ENCODE peak calls at places on chromosome 22, in ten cellular contexts. One of them, this sample, is unnamed.

GRCh38 chr22:46617250-46618103 is 2.7 kb upstream of the GRAMD4 start:
- DNase-seq in naive thymus-derived CD4-positive, alpha-beta T cell: no peak
- DNase-seq in suprapubic skin: no peak
- DNase-seq in CD8-positive, alpha-beta memory T cell: no peak
- DNase-seq in spleen: no peak
- DNase-seq in SK-N-SH: no peak
- DNase-seq in pancreas: no peak
- DNase-seq in psoas muscle: no peak
- DNase-seq in esophagus squamous epithelium: no peak
- DNase-seq in uterus: no peak
- DNase-seq in this sample: no peak

GRCh38 chr22:46240506-46240905 is 9.6 kb downstream of the CDPF1 start:
- DNase-seq in CD8-positive, alpha-beta memory T cell: no peak
- DNase-seq in psoas muscle: no peak
- DNase-seq in uterus: no peak
- DNase-seq in naive thymus-derived CD4-positive, alpha-beta T cell: no peak
- DNase-seq in suprapubic skin: peak; percentile 20
- DNase-seq in esophagus squamous epithelium: no peak
- DNase-seq in pancreas: no peak
- DNase-seq in SK-N-SH: no peak
- DNase-seq in spleen: no peak
- DNase-seq in this sample: no peak

GRCh38 chr22:49657275-49657973 is 170.2 kb downstream of the BRD1 start:
- DNase-seq in SK-N-SH: no peak
- DNase-seq in pancreas: no peak
- DNase-seq in uterus: peak; percentile 79
- DNase-seq in psoas muscle: peak; percentile 66
- DNase-seq in CD8-positive, alpha-beta memory T cell: peak; percentile 76
- DNase-seq in suprapubic skin: peak; percentile 81
- DNase-seq in naive thymus-derived CD4-positive, alpha-beta T cell: peak; percentile 79
- DNase-seq in spleen: peak; percentile 93
- DNase-seq in esophagus squamous epithelium: peak; percentile 43
- DNase-seq in this sample: peak; percentile 79

GRCh38 chr22:46336119-46337078 is 885 bp downstream of the TRMU start:
- DNase-seq in suprapubic skin: no peak
- DNase-seq in uterus: no peak
- DNase-seq in psoas muscle: no peak
- DNase-seq in SK-N-SH: peak; percentile 65
- DNase-seq in esophagus squamous epithelium: no peak
- DNase-seq in pancreas: no peak
- DNase-seq in naive thymus-derived CD4-positive, alpha-beta T cell: no peak
- DNase-seq in spleen: peak; percentile 83
- DNase-seq in CD8-positive, alpha-beta memory T cell: no peak
- DNase-seq in this sample: peak; percentile 11

GRCh38 chr22:22817468-22818201 is 70.0 kb upstream of the IGLL5 start:
- DNase-seq in pancreas: no peak
- DNase-seq in uterus: no peak
- DNase-seq in suprapubic skin: no peak
- DNase-seq in psoas muscle: no peak
- DNase-seq in esophagus squamous epithelium: no peak
- DNase-seq in spleen: peak; percentile 66
- DNase-seq in naive thymus-derived CD4-positive, alpha-beta T cell: no peak
- DNase-seq in CD8-positive, alpha-beta memory T cell: no peak
- DNase-seq in SK-N-SH: no peak
- DNase-seq in this sample: no peak

GRCh38 chr22:20432244-20432686 is 5.4 kb downstream of the SCARF2 start:
- DNase-seq in naive thymus-derived CD4-positive, alpha-beta T cell: no peak
- DNase-seq in CD8-positive, alpha-beta memory T cell: no peak
- DNase-seq in SK-N-SH: peak; percentile 26
- DNase-seq in uterus: no peak
- DNase-seq in esophagus squamous epithelium: no peak
- DNase-seq in pancreas: no peak
- DNase-seq in spleen: peak; percentile 51
- DNase-seq in suprapubic skin: peak; percentile 51
- DNase-seq in psoas muscle: no peak
- DNase-seq in this sample: no peak

GRCh38 chr22:49349181-49349835 is 478.4 kb downstream of the BRD1 start:
- DNase-seq in suprapubic skin: peak; percentile 49
- DNase-seq in spleen: peak; percentile 58
- DNase-seq in psoas muscle: no peak
- DNase-seq in naive thymus-derived CD4-positive, alpha-beta T cell: no peak
- DNase-seq in pancreas: no peak
- DNase-seq in CD8-positive, alpha-beta memory T cell: no peak
- DNase-seq in SK-N-SH: no peak
- DNase-seq in esophagus squamous epithelium: no peak
- DNase-seq in uterus: no peak
- DNase-seq in this sample: no peak

GRCh38 chr22:29311468-29312217 is 3.9 kb downstream of the RASL10A start:
- DNase-seq in psoas muscle: no peak
- DNase-seq in spleen: peak; percentile 77
- DNase-seq in suprapubic skin: peak; percentile 78
- DNase-seq in CD8-positive, alpha-beta memory T cell: no peak
- DNase-seq in SK-N-SH: peak; percentile 37
- DNase-seq in naive thymus-derived CD4-positive, alpha-beta T cell: no peak
- DNase-seq in pancreas: peak; percentile 42
- DNase-seq in esophagus squamous epithelium: no peak
- DNase-seq in uterus: no peak
- DNase-seq in this sample: no peak

GRCh38 chr22:27358096-27358870 is 443.3 kb downstream of the MN1 start:
- DNase-seq in CD8-positive, alpha-beta memory T cell: no peak
- DNase-seq in esophagus squamous epithelium: no peak
- DNase-seq in suprapubic skin: no peak
- DNase-seq in SK-N-SH: no peak
- DNase-seq in uterus: no peak
- DNase-seq in psoas muscle: no peak
- DNase-seq in spleen: no peak
- DNase-seq in pancreas: no peak
- DNase-seq in naive thymus-derived CD4-positive, alpha-beta T cell: no peak
- DNase-seq in this sample: no peak

GRCh38 chr22:46971141-46971775 is 208.8 kb downstream of the TBC1D22A start:
- DNase-seq in pancreas: peak; percentile 64
- DNase-seq in suprapubic skin: no peak
- DNase-seq in spleen: no peak
- DNase-seq in esophagus squamous epithelium: no peak
- DNase-seq in naive thymus-derived CD4-positive, alpha-beta T cell: no peak
- DNase-seq in uterus: no peak
- DNase-seq in psoas muscle: no peak
- DNase-seq in CD8-positive, alpha-beta memory T cell: no peak
- DNase-seq in SK-N-SH: peak; percentile 68
- DNase-seq in this sample: no peak

GRCh38 chr22:50356186-50356585 is 13.1 kb downstream of the PPP6R2 start:
- DNase-seq in naive thymus-derived CD4-positive, alpha-beta T cell: no peak
- DNase-seq in suprapubic skin: no peak
- DNase-seq in uterus: no peak
- DNase-seq in spleen: no peak
- DNase-seq in CD8-positive, alpha-beta memory T cell: no peak
- DNase-seq in esophagus squamous epithelium: no peak
- DNase-seq in psoas muscle: no peak
- DNase-seq in SK-N-SH: no peak
- DNase-seq in pancreas: no peak
- DNase-seq in this sample: no peak

GRCh38 chr22:46007848-46008261 is 30.9 kb upstream of the WNT7B start:
- DNase-seq in spleen: peak; percentile 81
- DNase-seq in uterus: peak; percentile 93
- DNase-seq in suprapubic skin: peak; percentile 93
- DNase-seq in psoas muscle: peak; percentile 84
- DNase-seq in esophagus squamous epithelium: no peak
- DNase-seq in SK-N-SH: peak; percentile 92
- DNase-seq in naive thymus-derived CD4-positive, alpha-beta T cell: no peak
- DNase-seq in pancreas: peak; percentile 63
- DNase-seq in CD8-positive, alpha-beta memory T cell: no peak
- DNase-seq in this sample: no peak

GRCh38 chr22:49993649-49994360 is 18.8 kb downstream of the IL17REL start:
- DNase-seq in suprapubic skin: no peak
- DNase-seq in spleen: no peak
- DNase-seq in uterus: no peak
- DNase-seq in naive thymus-derived CD4-positive, alpha-beta T cell: no peak
- DNase-seq in esophagus squamous epithelium: no peak
- DNase-seq in SK-N-SH: peak; percentile 25
- DNase-seq in psoas muscle: no peak
- DNase-seq in CD8-positive, alpha-beta memory T cell: no peak
- DNase-seq in pancreas: no peak
- DNase-seq in this sample: no peak

DNA sequence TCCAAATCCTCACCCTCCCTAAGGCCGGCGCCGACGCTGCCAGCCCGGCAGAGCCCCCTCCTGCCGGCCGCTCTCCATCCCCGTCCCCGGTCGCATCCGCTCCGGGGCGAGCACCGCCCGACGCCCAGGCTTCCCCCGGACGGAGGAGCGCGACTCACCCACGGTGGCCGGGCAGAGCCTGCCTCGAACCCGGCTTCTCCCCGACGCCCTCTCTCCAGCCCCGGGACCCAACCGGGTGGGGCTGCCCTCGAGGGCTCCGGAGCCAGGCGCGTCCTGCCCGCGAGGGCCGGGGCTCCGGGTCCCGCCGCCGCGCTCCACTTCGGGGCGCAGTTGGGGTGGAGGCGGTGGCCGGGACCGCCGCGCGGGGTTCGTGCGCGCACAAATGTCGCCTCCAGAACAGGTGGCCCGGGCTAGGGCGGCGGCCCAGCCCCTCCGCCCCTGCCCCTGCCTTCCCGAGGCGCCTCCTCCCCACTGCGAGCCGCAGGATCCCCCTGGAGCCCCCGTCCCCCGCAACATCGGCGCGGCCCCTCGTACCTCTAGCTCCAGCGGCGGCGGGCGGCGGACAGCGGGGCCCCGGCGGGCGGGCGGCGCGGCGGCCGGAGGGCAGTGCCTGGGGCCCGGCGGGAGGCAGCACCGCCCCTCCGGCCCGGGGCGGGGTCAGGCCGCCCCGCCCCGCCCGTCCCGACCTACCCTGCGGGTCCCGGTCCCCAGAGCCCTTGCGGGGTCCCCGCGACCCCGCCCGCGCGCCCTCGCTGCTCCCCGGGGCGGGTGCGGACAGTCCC is at the start of gene A4GALT:
- DNase-seq in esophagus squamous epithelium: no peak
- DNase-seq in spleen: peak; percentile 83
- DNase-seq in uterus: no peak
- DNase-seq in suprapubic skin: no peak
- DNase-seq in SK-N-SH: peak; percentile 63
- DNase-seq in pancreas: no peak
- DNase-seq in psoas muscle: no peak
- DNase-seq in CD8-positive, alpha-beta memory T cell: no peak
- DNase-seq in naive thymus-derived CD4-positive, alpha-beta T cell: no peak
- DNase-seq in this sample: no peak
- H3K4me1 ChIP-seq in esophagus squamous epithelium: peaks cover 34% of the 10 kb centered on the region
- H3K4me1 ChIP-seq in spleen: peaks cover 17% of the 10 kb centered on the region
- H3K4me1 ChIP-seq in uterus: peaks cover 8% of the 10 kb centered on the region
- H3K4me1 ChIP-seq in suprapubic skin: peaks cover 31% of the 10 kb centered on the region
- H3K4me1 ChIP-seq in SK-N-SH: no peaks in the 10 kb centered on the region
- H3K4me1 ChIP-seq in pancreas: no peaks in the 10 kb centered on the region
- H3K4me1 ChIP-seq in psoas muscle: peaks cover 5% of the 10 kb centered on the region
- H3K4me1 ChIP-seq in CD8-positive, alpha-beta memory T cell: no peaks in the 10 kb centered on the region
- H3K4me1 ChIP-seq in naive thymus-derived CD4-positive, alpha-beta T cell: peaks cover 7% of the 10 kb centered on the region
- H3K4me1 ChIP-seq in this sample: peaks cover 10% of the 10 kb centered on the region

GRCh38 chr22:38729946-38730345 is 24.2 kb downstream of the GTPBP1 start:
- DNase-seq in CD8-positive, alpha-beta memory T cell: no peak
- DNase-seq in suprapubic skin: no peak
- DNase-seq in naive thymus-derived CD4-positive, alpha-beta T cell: no peak
- DNase-seq in psoas muscle: no peak
- DNase-seq in uterus: no peak
- DNase-seq in SK-N-SH: no peak
- DNase-seq in pancreas: no peak
- DNase-seq in esophagus squamous epithelium: no peak
- DNase-seq in spleen: peak; percentile 63
- DNase-seq in this sample: no peak
- H3K4me1 ChIP-seq in CD8-positive, alpha-beta memory T cell: peaks cover 4% of the 10 kb centered on the region
- H3K4me1 ChIP-seq in suprapubic skin: peaks cover 21% of the 10 kb centered on the region
- H3K4me1 ChIP-seq in naive thymus-derived CD4-positive, alpha-beta T cell: peaks cover 5% of the 10 kb centered on the region
- H3K4me1 ChIP-seq in psoas muscle: peaks cover 33% of the 10 kb centered on the region
- H3K4me1 ChIP-seq in uterus: no peaks in the 10 kb centered on the region
- H3K4me1 ChIP-seq in SK-N-SH: no peaks in the 10 kb centered on the region
- H3K4me1 ChIP-seq in pancreas: peaks cover 31% of the 10 kb centered on the region
- H3K4me1 ChIP-seq in esophagus squamous epithelium: peaks cover 21% of the 10 kb centered on the region
- H3K4me1 ChIP-seq in spleen: peaks cover 5% of the 10 kb centered on the region
- H3K4me1 ChIP-seq in this sample: no peaks in the 10 kb centered on the region

DNA sequence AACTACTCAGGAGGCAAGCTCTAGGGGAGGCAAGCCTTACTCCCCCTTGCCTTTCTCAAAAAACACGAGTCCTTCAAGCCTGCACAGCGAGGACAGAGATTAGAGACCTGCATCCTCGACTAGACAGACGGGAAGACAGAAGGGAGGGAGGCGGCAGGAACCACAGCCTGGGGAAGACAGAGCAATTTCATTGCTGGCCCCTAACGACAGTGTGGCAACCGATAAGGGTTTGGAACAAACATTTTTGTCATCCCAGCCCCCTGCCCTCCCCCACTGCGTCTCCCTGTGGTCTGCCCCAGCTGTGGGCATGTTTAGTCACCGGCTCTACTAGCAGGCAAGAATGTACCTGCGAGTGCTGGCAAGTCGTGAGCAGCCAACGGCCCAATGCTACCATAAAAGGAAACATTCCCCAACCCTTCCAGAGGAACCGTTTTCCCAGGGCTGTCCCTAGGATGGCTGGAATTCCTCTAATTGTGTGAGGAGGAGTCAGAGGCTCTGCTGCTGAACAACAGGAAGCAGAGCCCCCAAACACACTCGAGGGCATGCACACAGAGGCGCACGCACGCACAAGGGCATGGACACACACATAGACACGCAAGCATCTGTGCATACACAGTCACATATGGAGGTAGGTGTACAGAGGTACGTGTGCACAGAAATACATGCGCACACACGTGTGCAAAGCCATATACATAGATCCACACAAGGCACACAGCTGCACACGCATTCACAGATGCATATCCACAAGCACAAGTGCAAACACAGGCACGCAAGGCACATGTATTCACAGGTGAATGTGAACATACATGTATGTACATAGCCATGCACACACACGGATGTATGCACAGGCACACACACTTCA is 58.3 kb downstream of the MYH9 start:
- DNase-seq in SK-N-SH: peak; percentile 58
- DNase-seq in uterus: peak; percentile 88
- DNase-seq in spleen: peak; percentile 78
- DNase-seq in suprapubic skin: no peak
- DNase-seq in esophagus squamous epithelium: no peak
- DNase-seq in psoas muscle: no peak
- DNase-seq in naive thymus-derived CD4-positive, alpha-beta T cell: peak; percentile 37
- DNase-seq in CD8-positive, alpha-beta memory T cell: peak; percentile 77
- DNase-seq in pancreas: no peak
- DNase-seq in this sample: peak; percentile 40
- H3K4me1 ChIP-seq in SK-N-SH: peaks cover 56% of the 10 kb centered on the region
- H3K4me1 ChIP-seq in uterus: peaks cover 75% of the 10 kb centered on the region
- H3K4me1 ChIP-seq in spleen: peaks cover 91% of the 10 kb centered on the region
- H3K4me1 ChIP-seq in suprapubic skin: peaks cover 99% of the 10 kb centered on the region
- H3K4me1 ChIP-seq in esophagus squamous epithelium: peaks cover 94% of the 10 kb centered on the region
- H3K4me1 ChIP-seq in psoas muscle: peaks cover 91% of the 10 kb centered on the region
- H3K4me1 ChIP-seq in naive thymus-derived CD4-positive, alpha-beta T cell: peaks cover 72% of the 10 kb centered on the region
- H3K4me1 ChIP-seq in CD8-positive, alpha-beta memory T cell: peaks cover 70% of the 10 kb centered on the region
- H3K4me1 ChIP-seq in pancreas: peaks cover 70% of the 10 kb centered on the region
- H3K4me1 ChIP-seq in this sample: peaks cover 5% of the 10 kb centered on the region

DNA sequence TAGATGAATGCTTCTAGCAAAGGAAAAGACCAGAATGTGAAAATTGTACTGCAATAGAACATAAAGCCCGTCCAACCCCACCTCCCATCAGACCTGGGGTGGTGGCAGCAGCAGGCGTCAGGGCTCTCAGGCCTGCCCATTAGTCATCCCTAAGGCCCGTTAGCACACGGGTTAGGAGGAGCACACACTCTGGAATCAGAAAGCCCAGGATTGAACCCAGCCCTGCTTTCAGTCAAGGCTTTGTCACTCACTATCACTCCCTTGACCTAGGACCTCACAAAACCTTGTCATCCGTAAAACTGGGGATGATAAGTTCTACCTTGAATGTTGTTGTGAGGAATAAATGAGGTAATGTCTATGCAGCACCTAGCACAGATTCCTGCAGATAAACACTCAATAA is 26.9 kb downstream of the MICAL3 start:
- DNase-seq in suprapubic skin: no peak
- DNase-seq in psoas muscle: no peak
- DNase-seq in CD8-positive, alpha-beta memory T cell: no peak
- DNase-seq in esophagus squamous epithelium: no peak
- DNase-seq in SK-N-SH: no peak
- DNase-seq in spleen: no peak
- DNase-seq in pancreas: no peak
- DNase-seq in uterus: no peak
- DNase-seq in naive thymus-derived CD4-positive, alpha-beta T cell: no peak
- DNase-seq in this sample: no peak
- H3K4me1 ChIP-seq in suprapubic skin: peaks cover 22% of the 10 kb centered on the region
- H3K4me1 ChIP-seq in psoas muscle: peaks cover 16% of the 10 kb centered on the region
- H3K4me1 ChIP-seq in CD8-positive, alpha-beta memory T cell: peaks cover 28% of the 10 kb centered on the region
- H3K4me1 ChIP-seq in esophagus squamous epithelium: peaks cover 11% of the 10 kb centered on the region
- H3K4me1 ChIP-seq in SK-N-SH: peaks cover 10% of the 10 kb centered on the region
- H3K4me1 ChIP-seq in spleen: peaks cover 35% of the 10 kb centered on the region
- H3K4me1 ChIP-seq in pancreas: no peaks in the 10 kb centered on the region
- H3K4me1 ChIP-seq in uterus: no peaks in the 10 kb centered on the region
- H3K4me1 ChIP-seq in naive thymus-derived CD4-positive, alpha-beta T cell: peaks cover 14% of the 10 kb centered on the region
- H3K4me1 ChIP-seq in this sample: peaks cover 4% of the 10 kb centered on the region

This sample was measured in HAP-1.